ENCODE peak calls at places on chromosomes 7 and 10, in six cellular contexts. D, B, H, L, J and R are unnamed samples. For H3K27me3, the result is how much of the 10 kb centered on the place peaks cover.

GRCh38 chr7:17099083-17099973 is 199.1 kb upstream of the AHR start:
- DNase-seq in D (no peak), B (peak), H (no peak), L (no peak), J (peak), R (no peak)

GRCh38 chr10:24503627-24504320 is 219.9 kb downstream of the ARHGAP21 start:
- DNase-seq in D (peak), B (peak), H (peak), L (peak), J (peak), R (peak)

GRCh38 chr10:126663328-126663727 is 7.2 kb downstream of the C10orf90 start:
- DNase-seq in D (no peak), B (no peak), H (no peak), L (no peak), J (no peak), R (no peak)

GRCh38 chr10:45015590-45015989 is 14.9 kb downstream of the ZNF22 start:
- DNase-seq in D (no peak), B (no peak), H (no peak), L (no peak), J (no peak), R (no peak)

GRCh38 chr10:98212204-98212603 is 55.8 kb downstream of the LOXL4 start:
- DNase-seq in D (no peak), B (no peak), H (no peak), L (no peak), J (peak), R (no peak)

GRCh38 chr10:34196058-34196433 is 619.0 kb downstream of the PARD3 start:
- DNase-seq in D (no peak), B (no peak), H (no peak), L (no peak), J (no peak), R (no peak)

GRCh38 chr10:132387723-132388210 is 9.2 kb upstream of the PWWP2B start:
- DNase-seq in D (peak), B (no peak), H (peak), L (no peak), J (no peak), R (no peak)

GRCh38 chr7:135420786-135421185 is 89.1 kb downstream of the CNOT4 start:
- DNase-seq in D (no peak), B (no peak), H (no peak), L (no peak), J (peak), R (no peak)

GRCh38 chr7:66627876-66628360 is 763 bp upstream of the KCTD7 start:
- DNase-seq in D (no peak), B (no peak), H (no peak), L (no peak), J (no peak), R (no peak)

GRCh38 chr7:68866136-68866535 is 732.1 kb upstream of the AUTS2 start:
- DNase-seq in D (peak), B (no peak), H (no peak), L (no peak), J (no peak), R (no peak)

GRCh38 chr7:84107259-84107658 is 87.3 kb downstream of the SEMA3A start:
- DNase-seq in D (no peak), B (no peak), H (no peak), L (no peak), J (no peak), R (no peak)

GRCh38 chr10:88228130-88228529 is 355.0 kb downstream of the RNLS start:
- DNase-seq in D (no peak), B (no peak), H (no peak), L (no peak), J (no peak), R (no peak)

GRCh38 chr10:131943021-131943814 is 38.5 kb downstream of the BNIP3 start:
- DNase-seq in D (peak), B (no peak), H (peak), L (peak), J (no peak), R (no peak)

GRCh38 chr10:109972372-109973001 is 35.3 kb upstream of the ADD3 start:
- DNase-seq in D (no peak), B (no peak), H (no peak), L (no peak), J (no peak), R (no peak)

GRCh38 chr7:105591522-105591921 is 10.2 kb upstream of the EFCAB10 start:
- DNase-seq in D (no peak), B (no peak), H (no peak), L (no peak), J (no peak), R (no peak)

GRCh38 chr10:124534231-124534798 is 72.7 kb downstream of the LHPP start:
- DNase-seq in D (peak), B (no peak), H (peak), L (no peak), J (no peak), R (no peak)

GRCh38 chr7:107615910-107616680 is 36.0 kb downstream of the BCAP29 start:
- DNase-seq in D (no peak), B (no peak), H (no peak), L (no peak), J (peak), R (no peak)

GRCh38 chr10:122050811-122051210 is 61.8 kb downstream of the TACC2 start:
- DNase-seq in D (no peak), B (no peak), H (no peak), L (no peak), J (no peak), R (no peak)

GRCh38 chr10:127331696-127332095 is 135.3 kb upstream of the INSYN2A start:
- DNase-seq in D (no peak), B (no peak), H (no peak), L (no peak), J (peak), R (no peak)

GRCh38 chr10:71126432-71126831 is 85.9 kb upstream of the UNC5B start:
- DNase-seq in D (no peak), B (no peak), H (no peak), L (no peak), J (no peak), R (no peak)

GRCh38 chr7:94183289-94183749 is 179.2 kb upstream of the BET1 start:
- DNase-seq in D (peak), B (peak), H (peak), L (peak), J (peak), R (peak)

GRCh38 chr10:114766470-114766869 is 55.1 kb upstream of the FHIP2A start:
- DNase-seq in D (no peak), B (no peak), H (no peak), L (no peak), J (no peak), R (no peak)

GRCh38 chr7:46321556-46322205 is 400.6 kb upstream of the IGFBP3 start:
- DNase-seq in D (no peak), B (no peak), H (no peak), L (no peak), J (no peak), R (no peak)

GRCh38 chr10:29517352-29517923 is 117.3 kb downstream of the SVIL start:
- DNase-seq in D (peak), B (peak), H (peak), L (no peak), J (no peak), R (no peak)

GRCh38 chr10:86266446-86267242 is 100.0 kb downstream of the GRID1 start:
- DNase-seq in D (no peak), B (no peak), H (no peak), L (no peak), J (no peak), R (no peak)

GRCh38 chr7:34104120-34104519 is 198.8 kb downstream of the BMPER start:
- DNase-seq in D (no peak), B (no peak), H (no peak), L (no peak), J (no peak), R (no peak)

GRCh38 chr7:125606661-125607060 is 677.0 kb upstream of the POT1 start:
- DNase-seq in D (no peak), B (no peak), H (no peak), L (no peak), J (no peak), R (no peak)

GRCh38 chr10:36349445-36350063 is 707.5 kb upstream of the FZD8 start:
- DNase-seq in D (peak), B (no peak), H (peak), L (no peak), J (peak), R (no peak)

GRCh38 chr7:75054744-75055527 is 18.7 kb downstream of the RCC1L start:
- DNase-seq in D (no peak), B (no peak), H (no peak), L (no peak), J (peak), R (no peak)

GRCh38 chr7:39727614-39728013 is 104.2 kb downstream of the RALA start:
- DNase-seq in D (no peak), B (no peak), H (no peak), L (no peak), J (no peak), R (no peak)

GRCh38 chr10:129344103-129344502 is 122.9 kb upstream of the MGMT start:
- DNase-seq in D (no peak), B (no peak), H (no peak), L (no peak), J (no peak), R (no peak)
- H3K27me3 ChIP-seq in D (under half), B (under half), H (under half), L (under half), J (under half), R (under half)

DNA sequence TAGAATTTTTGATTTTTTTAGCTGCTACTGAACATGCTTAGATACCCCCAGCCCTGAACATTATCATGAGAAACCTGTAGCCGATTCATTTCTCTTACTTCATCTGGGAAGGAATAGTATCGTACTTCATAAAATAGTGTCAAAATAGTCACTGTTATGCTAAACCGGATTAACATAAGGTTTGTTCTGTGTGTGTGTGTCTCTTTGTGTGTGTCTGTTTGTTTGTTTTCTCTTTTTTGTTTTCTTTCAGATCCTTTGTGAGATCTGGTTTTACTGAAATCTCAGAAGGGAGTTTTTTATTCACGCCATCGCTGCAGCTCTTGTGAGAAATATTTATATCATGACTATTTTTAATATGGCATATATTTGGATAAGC is 762 bp downstream of the LGI1 start:
- DNase-seq in D (no peak), B (no peak), H (no peak), L (no peak), J (no peak), R (no peak)
- H3K4me3 ChIP-seq in D (peak), B (no peak), H (no peak), L (peak), J (no peak), R (no peak)

GRCh38 chr10:61663466-61663865 is 737 bp downstream of the CABCOCO1 start:
- DNase-seq in D (no peak), B (no peak), H (no peak), L (no peak), J (no peak), R (no peak)
- H3K4me2 ChIP-seq in D (peak), B (peak), H (peak), L (peak), J (peak), R (no peak)

GRCh38 chr10:68566955-68567354 is 6.8 kb downstream of the TET1 start:
- DNase-seq in D (no peak), B (no peak), H (no peak), L (no peak), J (no peak), R (peak)
- H3K27me3 ChIP-seq in D (under half), B (under half), H (under half), L (under half), J (under half), R (under half)

DNA sequence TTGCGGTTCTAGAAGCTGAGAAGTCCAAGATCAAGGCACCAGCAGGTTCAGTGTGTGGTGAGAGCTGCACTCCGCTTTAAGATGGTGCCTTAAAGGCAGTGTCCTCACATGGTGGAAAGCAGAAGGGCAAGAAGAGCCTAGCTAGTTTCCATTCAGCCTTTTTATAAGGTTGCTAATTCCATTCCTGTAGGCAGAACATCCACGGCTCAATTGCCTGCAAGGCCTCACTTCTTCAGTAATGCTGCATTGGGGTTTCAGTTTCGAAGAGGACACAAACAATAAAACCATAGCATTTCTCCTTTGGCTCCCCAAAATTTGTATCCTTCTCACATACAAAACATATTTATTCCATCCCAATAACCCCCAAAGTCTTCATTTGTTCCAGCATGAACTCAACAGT is 109.5 kb upstream of the KCND2 start:
- DNase-seq in D (no peak), B (no peak), H (no peak), L (no peak), J (no peak), R (no peak)
- H3K4me3 ChIP-seq in D (no peak), B (no peak), H (no peak), L (no peak), J (no peak), R (no peak)